ENCODE peak calls at places on chromosomes 6 and 20, in four cellular contexts. One of them, this sample, is unnamed.

GRCh38 chr6:47264775-47265184 is 44.9 kb downstream of the TNFRSF21 start:
- DNase-seq in AG10803: no peak
- DNase-seq in ascending aorta: no peak
- DNase-seq in cardiac muscle cell: no peak
- DNase-seq in this sample: no peak

GRCh38 chr6:163793584-163793983 is 379.1 kb downstream of the QKI start:
- DNase-seq in AG10803: peak; percentile 64
- DNase-seq in ascending aorta: no peak
- DNase-seq in cardiac muscle cell: no peak
- DNase-seq in this sample: peak; percentile 24

GRCh38 chr20:31811796-31812728 is 7.1 kb upstream of the MYLK2 start:
- DNase-seq in AG10803: peak; percentile 39
- DNase-seq in ascending aorta: no peak
- DNase-seq in cardiac muscle cell: peak; percentile 72
- DNase-seq in this sample: no peak

GRCh38 chr6:159103396-159104162 is 58.8 kb upstream of the TAGAP start:
- DNase-seq in cardiac muscle cell: no peak
- DNase-seq in AG10803: no peak
- DNase-seq in ascending aorta: no peak
- DNase-seq in this sample: no peak

GRCh38 chr20:62120365-62120762 is 1.9 kb upstream of the LSM14B start:
- DNase-seq in cardiac muscle cell: no peak
- DNase-seq in ascending aorta: no peak
- DNase-seq in AG10803: no peak
- DNase-seq in this sample: no peak

GRCh38 chr6:27209167-27209566 is 38.3 kb upstream of the PRSS16 start:
- DNase-seq in cardiac muscle cell: no peak
- DNase-seq in AG10803: no peak
- DNase-seq in ascending aorta: no peak
- DNase-seq in this sample: no peak

GRCh38 chr6:13233106-13233505 is 95.2 kb downstream of the TBC1D7 start:
- DNase-seq in cardiac muscle cell: no peak
- DNase-seq in AG10803: no peak
- DNase-seq in ascending aorta: no peak
- DNase-seq in this sample: no peak

GRCh38 chr6:166910601-166911000 is 45.7 kb downstream of the RNASET2 start:
- DNase-seq in AG10803: no peak
- DNase-seq in ascending aorta: no peak
- DNase-seq in cardiac muscle cell: no peak
- DNase-seq in this sample: no peak

GRCh38 chr6:17703256-17703694 is 3.5 kb downstream of the NUP153 start:
- DNase-seq in cardiac muscle cell: no peak
- DNase-seq in ascending aorta: no peak
- DNase-seq in AG10803: peak; percentile 94
- DNase-seq in this sample: peak; percentile 16

GRCh38 chr20:43726811-43727338 is at the start of gene GTSF1L:
- DNase-seq in cardiac muscle cell: no peak
- DNase-seq in AG10803: peak; percentile 42
- DNase-seq in ascending aorta: no peak
- DNase-seq in this sample: no peak

GRCh38 chr20:4053516-4053919 is 38.2 kb upstream of the RNF24 start:
- DNase-seq in cardiac muscle cell: no peak
- DNase-seq in AG10803: peak; percentile 83
- DNase-seq in ascending aorta: no peak
- DNase-seq in this sample: no peak

GRCh38 chr6:68778356-68779020 is 143.4 kb downstream of the ADGRB3 start:
- DNase-seq in ascending aorta: no peak
- DNase-seq in AG10803: peak; percentile 17
- DNase-seq in cardiac muscle cell: peak; percentile 67
- DNase-seq in this sample: no peak

GRCh38 chr6:6284231-6284966 is 36.1 kb downstream of the F13A1 start:
- DNase-seq in cardiac muscle cell: no peak
- DNase-seq in AG10803: no peak
- DNase-seq in ascending aorta: no peak
- DNase-seq in this sample: no peak

GRCh38 chr6:37242429-37243052 is 15.0 kb upstream of the TBC1D22B start:
- DNase-seq in cardiac muscle cell: no peak
- DNase-seq in AG10803: peak; percentile 98
- DNase-seq in ascending aorta: no peak
- DNase-seq in this sample: no peak
- H3K4me3 ChIP-seq in cardiac muscle cell: no peak overlapping the region
- H3K4me3 ChIP-seq in AG10803: no peak overlapping the region
- H3K4me3 ChIP-seq in ascending aorta: no peak overlapping the region
- H3K4me3 ChIP-seq in this sample: no peak overlapping the region

GRCh38 chr20:50815162-50815989 is 20.5 kb downstream of the BCAS4 start:
- DNase-seq in AG10803: peak; percentile 48
- DNase-seq in cardiac muscle cell: no peak
- DNase-seq in ascending aorta: no peak
- DNase-seq in this sample: no peak
- H3K4me3 ChIP-seq in AG10803: no peak overlapping the region
- H3K4me3 ChIP-seq in cardiac muscle cell: no peak overlapping the region
- H3K4me3 ChIP-seq in ascending aorta: no peak overlapping the region
- H3K4me3 ChIP-seq in this sample: peak overlapping the region; percentile 25

DNA sequence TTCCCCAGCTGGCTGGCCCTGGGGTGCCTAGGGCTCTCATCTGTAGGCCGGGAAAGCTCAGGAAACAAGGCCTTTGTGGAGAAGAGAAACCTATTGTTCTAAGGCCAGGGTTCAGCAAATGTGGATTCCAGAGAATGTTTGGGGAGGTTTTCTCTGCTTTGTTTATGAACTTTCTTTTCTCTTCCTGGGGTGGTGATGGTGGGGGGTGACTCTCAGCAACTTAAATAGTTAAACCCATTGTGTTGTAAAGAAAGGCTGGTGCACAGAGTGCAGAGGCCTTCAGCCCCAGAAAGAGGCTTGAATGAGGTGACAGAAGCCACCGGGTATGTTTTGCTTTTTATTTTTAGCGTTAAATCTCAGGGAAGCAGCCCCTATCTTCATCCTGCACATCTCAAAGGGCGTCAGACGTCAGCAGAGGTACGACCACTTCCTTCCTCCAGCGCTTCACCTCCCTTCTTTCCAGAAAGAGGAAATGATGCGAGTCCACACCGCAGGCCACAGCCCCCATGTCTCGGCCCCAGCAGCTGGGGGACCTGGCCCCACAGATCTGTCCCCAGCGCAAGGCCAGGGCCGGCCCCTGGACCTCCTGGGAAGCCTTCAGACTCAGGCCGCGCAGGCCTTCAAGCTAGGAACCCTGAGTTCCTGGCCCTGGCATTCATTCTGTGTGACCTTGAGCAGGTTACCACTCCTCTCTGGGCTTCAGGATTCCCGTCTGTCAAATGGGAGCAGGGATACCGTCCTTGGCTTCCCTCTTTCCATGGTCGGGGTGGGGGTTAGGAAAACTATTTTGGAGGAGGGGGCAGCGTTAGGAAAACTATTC is 605 bp upstream of the PPP1R16B start:
- DNase-seq in AG10803: no peak
- DNase-seq in cardiac muscle cell: no peak
- DNase-seq in ascending aorta: no peak
- DNase-seq in this sample: no peak
- H3K4me3 ChIP-seq in AG10803: no peak overlapping the region
- H3K4me3 ChIP-seq in cardiac muscle cell: no peak overlapping the region
- H3K4me3 ChIP-seq in ascending aorta: peak overlapping the region; percentile 65
- H3K4me3 ChIP-seq in this sample: peak overlapping the region; percentile 95

DNA sequence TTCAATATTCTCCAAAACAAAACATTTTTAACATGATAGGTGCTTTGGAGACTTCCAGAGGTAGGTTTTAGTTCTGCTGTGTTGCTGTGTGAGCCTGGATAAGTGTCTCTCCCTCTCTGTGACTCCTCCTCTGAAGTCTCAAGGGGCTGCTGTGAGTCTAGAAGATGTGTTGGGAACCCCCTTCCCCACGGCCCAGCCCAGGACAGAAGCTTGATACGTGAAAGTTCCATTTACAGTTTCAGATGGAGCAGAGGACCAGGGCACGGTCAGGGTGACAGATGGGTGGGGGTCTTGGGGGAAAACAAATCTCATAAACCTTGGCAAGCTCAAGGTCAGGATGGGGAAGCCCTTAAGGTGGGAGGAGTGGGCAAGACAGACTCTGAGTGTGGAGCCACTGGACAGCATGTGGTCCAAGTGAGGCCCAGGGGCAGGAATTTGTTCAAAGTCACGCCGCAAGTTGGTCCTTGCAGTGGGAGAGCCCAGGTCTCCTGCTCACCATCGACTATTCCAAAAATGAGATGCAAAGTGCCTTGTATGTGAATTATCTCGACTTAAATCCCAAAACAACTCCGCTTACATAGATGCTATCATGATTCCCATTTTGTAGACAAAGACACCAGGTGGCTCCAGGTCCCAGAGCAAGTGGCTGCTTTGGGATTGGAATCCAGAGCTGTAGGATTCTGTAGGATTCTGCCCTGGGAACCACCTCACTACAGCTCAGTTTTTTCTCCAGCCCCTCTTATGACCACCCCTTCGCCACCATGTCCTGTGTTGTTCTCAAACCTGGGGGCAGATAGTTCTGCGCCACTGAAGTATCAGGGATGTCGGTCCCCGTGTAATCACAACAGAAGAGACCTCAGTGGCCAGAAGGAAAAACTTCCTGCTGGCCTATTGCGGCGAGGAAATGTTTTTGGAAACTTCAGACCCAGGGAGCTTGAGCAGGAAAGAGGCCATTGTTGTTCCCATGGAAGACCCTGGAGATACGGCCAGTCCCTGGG is 1.9 kb downstream of the TGM2 start:
- DNase-seq in AG10803: no peak
- DNase-seq in ascending aorta: no peak
- DNase-seq in cardiac muscle cell: no peak
- DNase-seq in this sample: no peak
- H3K4me3 ChIP-seq in AG10803: no peak overlapping the region
- H3K4me3 ChIP-seq in ascending aorta: peak overlapping the region; percentile 75
- H3K4me3 ChIP-seq in cardiac muscle cell: no peak overlapping the region
- H3K4me3 ChIP-seq in this sample: no peak overlapping the region

DNA sequence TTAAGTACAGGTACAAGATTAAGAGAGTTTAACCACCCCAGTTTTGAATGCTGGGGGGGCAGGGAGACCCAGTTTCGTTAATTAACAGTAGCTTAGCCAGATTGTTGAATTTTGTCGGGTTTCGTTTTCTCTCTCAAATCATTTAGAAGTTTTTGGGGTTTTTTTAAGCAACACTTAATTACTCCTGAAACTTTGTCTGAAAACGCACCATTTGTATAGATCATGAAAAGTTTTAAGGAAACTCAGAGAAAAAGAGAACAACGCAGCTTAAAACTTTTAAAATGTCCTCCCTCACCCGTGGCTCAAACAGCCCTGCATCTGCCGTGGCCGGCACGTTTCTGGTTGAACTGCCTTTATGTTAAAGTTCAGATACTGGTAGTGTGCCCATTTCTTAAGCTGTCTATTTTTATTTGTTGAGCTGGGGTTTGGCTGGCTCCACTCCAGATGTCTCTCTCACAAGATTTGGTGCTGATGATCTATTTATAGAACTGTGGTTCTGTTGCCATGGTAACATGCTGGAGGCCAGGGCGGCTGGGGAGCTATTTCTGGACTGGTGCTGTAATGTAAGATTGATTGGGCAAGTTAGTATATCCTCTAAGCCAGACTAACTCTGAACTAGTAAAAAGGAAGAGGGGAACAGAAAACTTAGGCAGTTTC is 55.1 kb downstream of the GNAS start:
- DNase-seq in cardiac muscle cell: peak; percentile 98
- DNase-seq in AG10803: peak; percentile 99
- DNase-seq in ascending aorta: peak; percentile 90
- DNase-seq in this sample: peak; percentile 99
- H3K4me3 ChIP-seq in cardiac muscle cell: peak overlapping the region; percentile 25
- H3K4me3 ChIP-seq in AG10803: peak overlapping the region; percentile 44
- H3K4me3 ChIP-seq in ascending aorta: peak overlapping the region; percentile 51
- H3K4me3 ChIP-seq in this sample: peak overlapping the region; percentile 39

This sample was measured in GM12864.